ENCODE peak calls at places on chromosomes 11 and 22, in four cellular contexts. One of them, this sample, is unnamed.
A peak's percentile ranks its signal among the peaks of the same experiment; 100 is the strongest.

GRCh38 chr11:79092791-79093313 is 348.0 kb downstream of the TENM4 start:
- DNase-seq in lower lobe of right lung: no peak
- DNase-seq in amniotic epithelial cell: peak; percentile 100
- DNase-seq in SJSA1: no peak
- DNase-seq in this sample: peak; percentile 99

GRCh38 chr11:706957-707816 is 1.2 kb downstream of the EPS8L2 start:
- DNase-seq in lower lobe of right lung: peak; percentile 71
- DNase-seq in SJSA1: no peak
- DNase-seq in amniotic epithelial cell: no peak
- DNase-seq in this sample: no peak

GRCh38 chr22:46830001-46830715 is 67.7 kb downstream of the TBC1D22A start:
- DNase-seq in amniotic epithelial cell: peak; percentile 59
- DNase-seq in SJSA1: peak; percentile 84
- DNase-seq in lower lobe of right lung: no peak
- DNase-seq in this sample: peak; percentile 57

GRCh38 chr22:46843691-46844297 is 81.3 kb downstream of the TBC1D22A start:
- DNase-seq in amniotic epithelial cell: peak; percentile 70
- DNase-seq in lower lobe of right lung: no peak
- DNase-seq in SJSA1: no peak
- DNase-seq in this sample: peak; percentile 14

GRCh38 chr11:10993640-10994039 is 135.8 kb upstream of the ZBED5 start:
- DNase-seq in amniotic epithelial cell: no peak
- DNase-seq in SJSA1: no peak
- DNase-seq in lower lobe of right lung: no peak
- DNase-seq in this sample: no peak

GRCh38 chr11:6615882-6616585 is 3.2 kb downstream of the TPP1 start:
- DNase-seq in amniotic epithelial cell: no peak
- DNase-seq in lower lobe of right lung: no peak
- DNase-seq in SJSA1: no peak
- DNase-seq in this sample: peak; percentile 52

GRCh38 chr22:45061332-45061731 is 51.5 kb upstream of the PHF21B start:
- DNase-seq in lower lobe of right lung: no peak
- DNase-seq in SJSA1: no peak
- DNase-seq in amniotic epithelial cell: no peak
- DNase-seq in this sample: no peak

GRCh38 chr11:72627594-72628281 is 46.5 kb downstream of the PDE2A start:
- DNase-seq in lower lobe of right lung: no peak
- DNase-seq in SJSA1: no peak
- DNase-seq in amniotic epithelial cell: no peak
- DNase-seq in this sample: no peak

GRCh38 chr11:11422291-11423128 is 69.5 kb upstream of the CSNK2A3 start:
- DNase-seq in amniotic epithelial cell: no peak
- DNase-seq in SJSA1: no peak
- DNase-seq in lower lobe of right lung: no peak
- DNase-seq in this sample: no peak

GRCh38 chr11:75031771-75032549 is 43.2 kb downstream of the NEU3 start:
- DNase-seq in amniotic epithelial cell: peak; percentile 68
- DNase-seq in SJSA1: peak; percentile 52
- DNase-seq in lower lobe of right lung: peak; percentile 77
- DNase-seq in this sample: peak; percentile 71

GRCh38 chr11:213111-213510 is 5.6 kb downstream of the RIC8A start:
- DNase-seq in amniotic epithelial cell: no peak
- DNase-seq in SJSA1: no peak
- DNase-seq in lower lobe of right lung: no peak
- DNase-seq in this sample: no peak

GRCh38 chr22:49344196-49344595 is 483.5 kb downstream of the BRD1 start:
- DNase-seq in amniotic epithelial cell: no peak
- DNase-seq in lower lobe of right lung: no peak
- DNase-seq in SJSA1: no peak
- DNase-seq in this sample: no peak

This sample was measured in iris pigment epithelial cell.